ENCODE peak calls at places on chromosomes 6 and 20, in six cellular contexts. I is fibroblast of mammary gland, Z is transverse colon, L is endothelial cell, V is Calu3, E is neural crest cell. X is an unnamed sample.

GRCh38 chr6:21157186-21157929 is 436.2 kb upstream of the SOX4 start:
- DNase-seq in Z (no peak), V (no peak), L (no peak), E (no peak), I (no peak), X (no peak)

GRCh38 chr6:148563066-148563465 is 183.8 kb upstream of the UST start:
- DNase-seq in L (no peak), I (no peak), V (no peak), E (no peak), Z (no peak), X (no peak)

GRCh38 chr6:14068133-14068532 is 49.4 kb upstream of the CD83 start:
- DNase-seq in V (peak), E (no peak), Z (no peak), I (peak), L (no peak), X (peak)

GRCh38 chr20:22462975-22463914 is 121.1 kb downstream of the FOXA2 start:
- DNase-seq in L (no peak), V (no peak), E (no peak), I (peak), Z (no peak), X (no peak)

GRCh38 chr20:31894980-31895675 is 24.7 kb downstream of the TTLL9 start:
- DNase-seq in I (peak), E (no peak), L (no peak), V (peak), Z (peak), X (peak)

GRCh38 chr6:66429220-66429619 is 722.2 kb upstream of the EYS start:
- DNase-seq in I (peak), L (no peak), Z (no peak), V (no peak), E (no peak), X (no peak)

GRCh38 chr6:31156647-31157046 is 955 bp downstream of the CCHCR1 start:
- DNase-seq in Z (no peak), E (no peak), V (no peak), L (no peak), I (no peak), X (no peak)

GRCh38 chr20:856361-856775 is 22.9 kb downstream of the FAM110A start:
- DNase-seq in E (no peak), L (no peak), Z (no peak), I (peak), V (peak), X (peak)

GRCh38 chr6:110703906-110704594 is 111.2 kb downstream of the CDK19 start:
- DNase-seq in V (no peak), L (no peak), I (peak), Z (no peak), E (no peak), X (peak)

GRCh38 chr6:109867009-109867969 is 110.8 kb upstream of the GPR6 start:
- DNase-seq in V (no peak), E (no peak), L (no peak), Z (no peak), I (peak), X (no peak)

GRCh38 chr6:118743744-118744143 is 92.4 kb upstream of the CEP85L start:
- DNase-seq in Z (no peak), V (no peak), I (peak), E (no peak), L (no peak), X (no peak)

GRCh38 chr20:25233016-25233772 is 14.7 kb upstream of the PYGB start:
- DNase-seq in L (no peak), I (peak), Z (peak), V (peak), E (no peak), X (peak)

GRCh38 chr6:27127874-27128795 is 119.4 kb upstream of the PRSS16 start:
- DNase-seq in E (no peak), I (no peak), V (no peak), Z (no peak), L (no peak), X (no peak)

GRCh38 chr6:56961151-56961550 is 6.2 kb downstream of the BEND6 start:
- DNase-seq in L (no peak), V (no peak), I (peak), E (no peak), Z (no peak), X (no peak)

GRCh38 chr20:48350291-48350988 is 477.4 kb downstream of the PREX1 start:
- DNase-seq in Z (no peak), V (no peak), E (no peak), L (peak), I (peak), X (no peak)

GRCh38 chr20:63100926-63101699 is 94.3 kb upstream of the BHLHE23 start:
- DNase-seq in L (no peak), I (no peak), Z (peak), V (no peak), E (no peak), X (no peak)

GRCh38 chr6:26538572-26538902 is 371 bp downstream of the HMGN4 start:
- DNase-seq in Z (no peak), I (no peak), V (peak), E (no peak), L (no peak), X (no peak)

GRCh38 chr20:64133951-64134407 is 26.6 kb upstream of the NPBWR2 start:
- DNase-seq in I (no peak), L (no peak), Z (no peak), E (no peak), V (no peak), X (no peak)

GRCh38 chr20:36872857-36873256 is 3.1 kb upstream of the TLDC2 start:
- DNase-seq in V (no peak), L (no peak), I (no peak), E (no peak), Z (no peak), X (peak)

DNA sequence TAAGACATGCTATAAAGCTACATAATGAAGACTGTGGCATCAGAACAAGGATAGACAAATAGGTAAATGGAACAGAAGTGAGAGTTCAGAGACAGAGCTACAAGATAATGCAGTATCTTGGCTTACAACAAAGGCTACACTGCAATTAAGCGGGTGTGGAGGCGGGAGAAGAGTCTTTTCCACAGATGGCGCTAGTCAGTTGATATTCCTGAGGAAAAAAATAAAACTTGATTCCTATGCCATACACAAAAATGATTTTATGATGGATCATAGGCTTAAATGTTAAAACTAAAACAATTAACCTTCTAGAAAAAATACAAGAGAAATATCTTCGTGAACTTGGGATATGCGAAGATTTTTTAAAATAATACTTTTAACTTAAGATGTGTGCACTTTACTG is 31.0 kb downstream of the RIN2 start:
- DNase-seq in E (no peak), L (no peak), V (no peak), I (no peak), Z (no peak), X (no peak)
- TF ChIP-seq CTCF in E (no peak), L (no peak), V (no peak), I (no peak), Z (no peak), X (no peak)

GRCh38 chr6:166156942-166157341 is 10.7 kb downstream of the TBXT start:
- DNase-seq in L (no peak), Z (no peak), I (peak), V (no peak), E (no peak), X (peak)
- TF ChIP-seq CTCF in L (no peak), Z (no peak), I (peak), V (no peak), E (peak), X (peak)

DNA sequence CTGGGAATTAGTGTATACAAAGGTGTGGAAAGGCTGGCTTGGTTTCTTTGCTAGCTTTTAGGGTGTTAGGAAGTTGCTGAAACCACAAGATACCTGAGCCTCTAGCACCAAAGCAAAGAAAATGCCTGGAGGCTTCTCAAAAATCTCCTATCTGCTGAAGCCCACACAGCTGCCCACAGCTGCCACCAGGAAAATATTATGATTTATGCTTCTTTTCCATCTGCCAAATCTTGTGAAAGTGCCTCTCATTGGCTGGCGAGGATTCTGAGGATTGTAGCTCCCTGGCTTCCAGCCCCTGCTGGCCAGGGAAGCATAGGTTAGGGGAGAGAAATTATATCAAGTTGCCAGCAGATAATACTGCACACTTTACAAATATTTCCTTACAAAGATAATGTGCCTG is 98.5 kb downstream of the MRPL14 start:
- DNase-seq in L (no peak), V (no peak), E (no peak), Z (no peak), I (no peak), X (peak)
- TF ChIP-seq CTCF in L (no peak), V (no peak), E (peak), Z (no peak), I (peak), X (peak)

GRCh38 chr20:51514836-51515235 is 27.7 kb downstream of the NFATC2 start:
- DNase-seq in I (no peak), V (no peak), Z (no peak), L (no peak), E (no peak), X (no peak)
- TF ChIP-seq CTCF in I (no peak), V (no peak), Z (no peak), L (no peak), E (no peak), X (no peak)

GRCh38 chr6:136337606-136338005 is 48.0 kb upstream of the BCLAF1 start:
- DNase-seq in Z (no peak), I (no peak), V (no peak), E (no peak), L (no peak), X (no peak)

GRCh38 chr6:136335736-136336362 is 46.2 kb upstream of the BCLAF1 start:
- DNase-seq in L (no peak), E (no peak), Z (no peak), V (no peak), I (no peak), X (no peak)

GRCh38 chr6:136341967-136342366 is 52.3 kb upstream of the BCLAF1 start:
- DNase-seq in Z (no peak), E (no peak), V (no peak), I (no peak), L (no peak), X (no peak)

GRCh38 chr6:136341367-136341766 is 51.7 kb upstream of the BCLAF1 start:
- DNase-seq in E (no peak), L (no peak), V (no peak), Z (no peak), I (no peak), X (no peak)

DNA sequence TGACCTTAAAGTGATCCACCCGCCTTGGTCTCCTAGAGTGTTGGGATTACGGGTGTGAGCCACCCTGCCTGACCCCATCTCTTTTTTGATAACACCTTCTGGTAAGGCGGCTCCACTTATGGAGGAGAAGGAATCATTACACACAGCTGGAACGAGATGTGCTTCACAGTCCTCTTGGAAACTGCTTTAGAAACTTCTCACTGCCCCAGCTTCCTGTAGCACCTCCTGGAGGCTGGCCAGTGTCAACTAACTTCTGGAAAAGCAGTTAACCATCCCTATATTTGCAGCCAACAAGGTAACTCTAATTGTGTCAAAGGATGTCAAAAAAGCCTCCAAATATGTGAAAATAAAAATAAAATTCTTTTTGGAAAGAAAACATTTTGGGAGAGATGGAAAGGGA is 48.8 kb upstream of the BCLAF1 start:
- DNase-seq in L (no peak), E (no peak), V (no peak), I (no peak), Z (no peak), X (no peak)
- TF ChIP-seq CTCF in L (no peak), E (no peak), V (no peak), I (no peak), Z (no peak), X (no peak)